ENCODE peak calls at places on chromosomes 16 and 17, in four cellular contexts. A, K, N and P are unnamed samples.

GRCh38 chr16:57966133-57966805 is 4.7 kb downstream of the CNGB1 start:
- DNase-seq in A (no peak), K (peak), N (no peak), P (peak)

GRCh38 chr16:7272567-7273158 is 60.0 kb upstream of the RBFOX1 start:
- DNase-seq in A (no peak), K (no peak), N (no peak), P (no peak)

GRCh38 chr16:66490774-66491715 is 58.9 kb downstream of the TK2 start:
- DNase-seq in A (no peak), K (no peak), N (no peak), P (no peak)

GRCh38 chr16:72837846-72838661 is 209.9 kb downstream of the ZFHX3 start:
- DNase-seq in A (no peak), K (no peak), N (peak), P (no peak)

GRCh38 chr17:27315322-27315721 is 21.4 kb downstream of the WSB1 start:
- DNase-seq in A (peak), K (peak), N (peak), P (peak)

GRCh38 chr16:67552476-67552875 is 9.8 kb upstream of the CTCF start:
- DNase-seq in A (peak), K (no peak), N (no peak), P (no peak)

GRCh38 chr16:3525951-3526350 is 25.1 kb downstream of the CLUAP1 start:
- DNase-seq in A (no peak), K (no peak), N (no peak), P (no peak)

GRCh38 chr16:12062343-12063003 is 85.9 kb downstream of the SNX29 start:
- DNase-seq in A (peak), K (peak), N (peak), P (peak)

GRCh38 chr17:51059781-51060180 is 60.9 kb downstream of the SPAG9 start:
- DNase-seq in A (no peak), K (peak), N (peak), P (peak)

GRCh38 chr16:57653936-57654335 is 14.2 kb upstream of the ADGRG3 start:
- DNase-seq in A (no peak), K (no peak), N (no peak), P (no peak)

GRCh38 chr16:83971165-83972130 is 3.4 kb downstream of the NECAB2 start:
- DNase-seq in A (peak), K (no peak), N (no peak), P (no peak)

GRCh38 chr17:82217530-82218204 is 5.0 kb upstream of the CCDC57 start:
- DNase-seq in A (peak), K (peak), N (peak), P (peak)

GRCh38 chr16:59090501-59090900 is 356.4 kb upstream of the GOT2 start:
- DNase-seq in A (no peak), K (no peak), N (no peak), P (no peak)

GRCh38 chr16:4298761-4299522 is 16.9 kb upstream of the GLIS2 start:
- DNase-seq in A (peak), K (peak), N (peak), P (peak)

GRCh38 chr16:87192418-87193073 is 124.6 kb downstream of the C16orf95 start:
- DNase-seq in A (no peak), K (no peak), N (no peak), P (no peak)

GRCh38 chr16:9610727-9611126 is 519.3 kb downstream of the HAPSTR1 start:
- DNase-seq in A (no peak), K (no peak), N (no peak), P (no peak)

GRCh38 chr17:75031972-75032895 is 14.5 kb downstream of the ATP5PD start:
- DNase-seq in A (peak), K (peak), N (peak), P (peak)

GRCh38 chr17:63542942-63543821 is 7.1 kb upstream of the DCAF7 start:
- DNase-seq in A (no peak), K (no peak), N (no peak), P (no peak)

GRCh38 chr16:30533146-30533522 is 1.5 kb downstream of the ZNF747 start:
- DNase-seq in A (no peak), K (no peak), N (no peak), P (no peak)

GRCh38 chr17:32878211-32878610 is 1.3 kb upstream of the MYO1D start:
- DNase-seq in A (peak), K (peak), N (peak), P (peak)

DNA sequence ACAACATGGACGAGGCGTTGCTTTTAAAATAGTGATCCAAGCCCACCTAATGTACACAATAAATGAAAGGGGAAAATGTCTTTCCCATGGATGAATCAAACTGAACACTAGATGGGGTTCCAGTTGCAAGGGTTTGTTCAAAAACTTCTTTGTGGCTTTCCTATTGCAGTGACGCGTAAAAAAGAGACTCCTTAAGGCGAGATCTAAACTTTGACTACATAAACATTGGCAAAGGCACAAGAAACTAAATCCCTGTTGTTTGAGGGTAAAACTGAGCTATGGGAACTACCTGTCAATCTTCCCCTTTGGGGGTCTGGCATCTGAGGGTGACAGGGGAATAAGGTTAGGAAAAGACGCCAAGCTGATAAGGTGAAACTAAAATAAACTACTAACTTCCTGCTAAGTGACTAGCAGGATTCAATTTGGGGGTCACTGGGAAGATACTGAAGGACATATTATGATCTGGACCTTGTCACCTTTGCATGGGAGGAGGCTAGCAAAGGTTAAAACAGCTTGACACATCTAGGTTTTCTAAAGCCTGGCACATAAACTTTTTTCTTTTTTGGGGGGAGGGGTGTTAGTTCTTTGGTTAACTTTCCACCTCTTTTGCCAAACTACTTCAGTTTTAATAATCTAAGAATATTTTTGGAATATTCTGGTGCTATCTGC is 4.7 kb downstream of the SALL1 start:
- DNase-seq in A (no peak), K (peak), N (peak), P (peak)
- TF ChIP-seq CTCF in A (no peak), K (peak), N (peak), P (peak)

GRCh38 chr16:65123846-65124513 is 2.1 kb upstream of the CDH11 start:
- DNase-seq in A (no peak), K (no peak), N (peak), P (no peak)
- H3K4me3 ChIP-seq in A (peak), K (peak), N (peak), P (peak)

GRCh38 chr17:80969674-80970043 is 22.0 kb upstream of the CHMP6 start:
- DNase-seq in A (no peak), K (no peak), N (no peak), P (no peak)
- TF ChIP-seq CTCF in A (no peak), K (no peak), N (no peak), P (no peak)

DNA sequence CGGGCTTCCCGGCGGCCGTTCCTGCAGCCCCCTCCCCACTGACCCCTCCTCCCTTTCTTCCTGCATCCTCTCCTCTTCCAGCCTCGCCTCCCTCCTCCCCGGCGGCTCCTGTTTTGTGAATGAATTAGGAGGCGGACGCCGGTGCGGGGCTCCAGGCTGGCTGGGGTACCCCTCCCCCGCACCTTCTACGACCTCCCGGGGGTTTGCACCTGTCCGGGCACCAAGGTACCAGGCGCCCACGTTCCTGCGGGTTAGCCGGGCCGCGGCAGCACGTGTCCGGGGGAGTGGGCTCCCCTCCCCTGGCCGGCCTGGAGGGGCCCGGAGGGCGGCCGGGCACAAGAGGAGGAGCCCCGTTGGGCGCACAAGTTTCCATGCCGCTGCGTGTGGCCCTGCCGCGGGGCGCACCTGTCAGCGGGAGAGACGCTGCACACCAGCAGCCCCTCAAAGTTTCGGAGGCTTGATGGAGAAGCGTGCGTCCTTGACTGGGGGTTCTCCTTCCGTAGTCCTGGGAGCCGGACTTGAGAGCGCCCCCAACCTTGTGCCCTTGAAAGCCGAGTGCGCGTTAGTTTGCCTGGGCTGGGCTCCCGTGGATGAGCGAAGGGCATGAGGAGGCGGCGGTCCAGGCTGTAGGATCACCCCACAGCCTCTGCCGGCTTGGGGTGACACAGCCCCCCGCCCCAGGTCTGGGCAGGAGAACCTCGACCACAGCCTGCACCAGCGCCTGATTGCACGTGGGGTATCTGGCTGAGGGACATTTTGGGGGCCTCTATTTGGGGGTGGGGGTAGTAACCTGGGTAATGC is 1.2 kb downstream of the HAS3 start:
- DNase-seq in A (no peak), K (no peak), N (no peak), P (no peak)
- H3K4me3 ChIP-seq in A (peak), K (peak), N (peak), P (peak)

DNA sequence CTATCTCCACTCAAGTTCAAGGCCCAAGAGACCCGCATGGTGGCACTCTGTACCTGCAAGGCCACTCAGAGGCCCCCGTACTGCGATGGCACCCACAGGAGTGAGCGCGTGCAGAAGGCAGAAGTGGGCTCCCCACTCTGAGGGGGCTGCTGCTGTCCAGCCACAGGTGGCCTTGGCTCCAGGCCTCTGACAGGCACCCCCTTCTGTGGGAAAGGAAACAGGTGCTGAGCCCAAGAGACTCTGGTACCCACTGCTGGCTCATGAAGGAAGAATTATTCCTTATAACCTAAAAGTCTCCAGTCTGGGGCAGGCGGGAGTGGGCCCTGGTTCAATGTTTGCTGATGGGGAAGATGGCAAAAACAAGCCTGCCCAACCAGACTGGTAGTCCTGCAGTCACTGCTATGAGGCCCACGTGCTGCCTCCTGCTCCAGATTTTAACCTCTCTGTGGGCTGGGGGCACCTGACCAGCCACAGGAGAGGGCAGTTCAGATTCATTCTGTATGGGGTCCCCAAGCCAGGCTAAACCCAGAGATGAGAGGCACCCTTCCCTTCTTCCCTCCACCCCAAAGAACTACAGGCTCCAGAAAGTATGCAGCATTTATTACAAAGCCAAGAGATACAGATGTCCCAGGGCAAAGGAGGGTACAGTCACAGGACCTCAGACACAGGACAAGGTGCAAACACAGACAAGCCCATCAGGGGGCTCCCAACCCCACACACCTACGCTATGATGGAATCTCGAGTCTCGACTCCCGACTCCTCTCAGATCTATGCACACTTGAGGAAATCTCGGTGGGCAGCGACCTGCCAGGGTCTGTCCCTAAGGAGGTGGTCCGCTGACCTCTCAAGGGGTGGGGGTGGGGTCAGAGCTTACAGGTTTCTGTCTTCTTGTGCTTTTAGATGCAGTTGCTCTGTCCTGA is 3.4 kb downstream of the CISD3 start:
- DNase-seq in A (no peak), K (no peak), N (no peak), P (no peak)
- TF ChIP-seq CTCF in A (no peak), K (no peak), N (peak), P (peak)

DNA sequence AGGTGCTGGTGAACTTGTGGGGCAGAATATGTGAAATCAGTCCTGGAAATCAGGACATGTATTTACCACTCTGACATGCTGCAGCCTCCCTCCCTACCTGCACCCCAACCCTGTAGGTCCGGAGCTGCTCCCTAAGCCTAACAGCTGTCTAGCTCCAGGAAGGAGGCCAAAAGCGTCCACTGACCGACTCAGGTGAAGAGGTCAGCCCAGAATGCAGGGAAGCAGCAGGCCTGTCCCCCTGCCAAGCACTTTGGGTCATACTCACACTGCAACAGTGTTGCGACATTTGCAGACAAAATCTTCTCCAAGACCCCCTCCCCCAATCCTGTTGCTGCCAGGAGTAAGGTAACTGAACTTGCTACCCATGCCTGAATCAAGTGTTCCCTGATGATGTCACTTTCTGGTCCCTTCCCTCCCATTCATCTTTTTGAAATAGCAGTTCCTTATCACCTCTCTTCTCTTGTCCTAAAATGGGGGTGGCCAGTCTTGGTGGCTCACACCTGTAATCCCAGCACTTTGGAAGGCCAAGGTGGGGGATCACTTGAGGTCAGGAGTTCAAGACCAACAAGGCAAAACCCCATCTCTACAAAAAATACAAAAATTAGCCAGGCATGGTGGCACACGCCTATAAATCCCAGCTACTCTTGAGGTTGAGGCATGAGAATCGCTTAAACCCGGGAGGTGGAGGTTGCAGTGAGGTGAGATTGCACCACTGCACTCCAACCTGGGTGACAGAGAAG is 1.3 kb upstream of the ACLY start:
- DNase-seq in A (peak), K (peak), N (peak), P (peak)
- H3K4me3 ChIP-seq in A (peak), K (no peak), N (peak), P (no peak)

DNA sequence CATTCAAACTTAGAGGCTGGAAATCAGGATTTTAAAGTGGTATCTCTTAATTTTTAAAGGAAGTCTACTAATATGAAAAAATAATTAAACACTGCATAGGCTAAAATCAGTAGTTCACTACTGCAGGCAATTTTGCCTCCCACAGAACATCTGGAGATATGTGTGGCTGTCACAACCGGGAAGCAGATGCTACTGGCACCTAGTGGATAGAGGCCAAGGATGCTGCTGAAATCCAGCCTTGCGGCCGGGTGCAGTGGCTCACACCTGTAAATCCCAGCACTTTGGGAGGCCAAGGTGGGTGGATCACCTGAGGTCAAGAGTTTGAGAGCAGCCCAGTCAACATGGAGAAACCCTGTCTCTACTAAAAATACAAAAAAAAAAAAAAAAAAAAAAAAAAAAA is 473.9 kb downstream of the XYLT1 start:
- DNase-seq in A (no peak), K (no peak), N (no peak), P (no peak)
- TF ChIP-seq CTCF in A (no peak), K (no peak), N (no peak), P (no peak)

GRCh38 chr16:85903576-85903975 is 4.6 kb downstream of the IRF8 start:
- DNase-seq in A (no peak), K (no peak), N (no peak), P (no peak)
- H3K4me3 ChIP-seq in A (peak), K (no peak), N (no peak), P (no peak)